ENCODE peak calls at places on chromosomes 13 and 19, in eight cellular contexts. D is NCI-H1092 treated with DMSO at 0.1 percent for 48 hours; O is AG08396; T is foreskin fibroblast; R is substantia nigra; J is stimulated activated CD4-positive, alpha-beta T cell treated with anti-CD3 and anti-CD28 coated beads, Interleukin-1b, Interleukin-23, amount 100 ng/mL, for 24 hours; H is activated naive CD8-positive, alpha-beta T cell treated with anti-CD3 and anti-CD28 coated beads for 36 hours; K is NCI-H2029. Z is an unnamed sample.

GRCh38 chr19:45444318-45445041 is 20.8 kb upstream of the ERCC1 start:
- DNase-seq in D (no peak), O (peak), T (peak), R (peak), J (peak), H (peak), K (peak), Z (no peak)

GRCh38 chr13:52832268-52832667 is 16.2 kb downstream of the PCDH8 start:
- DNase-seq in D (peak), O (no peak), T (no peak), R (no peak), J (no peak), H (no peak), K (peak), Z (no peak)

GRCh38 chr19:32676186-32676894 is 692 bp downstream of the RGS9BP start:
- DNase-seq in D (peak), O (no peak), T (peak), R (no peak), J (no peak), H (peak), K (peak), Z (no peak)

GRCh38 chr19:39001016-39001415 is 25.5 kb upstream of the FBXO17 start:
- DNase-seq in D (no peak), O (no peak), T (no peak), R (no peak), J (no peak), H (no peak), K (no peak), Z (no peak)

GRCh38 chr13:112877066-112877465 is 91.9 kb upstream of the MCF2L start:
- DNase-seq in D (no peak), O (no peak), T (no peak), R (no peak), J (no peak), H (no peak), K (no peak), Z (no peak)

GRCh38 chr13:33285420-33286124 is at the start of gene STARD13:
- DNase-seq in D (no peak), O (peak), T (peak), R (peak), J (no peak), H (no peak), K (peak), Z (peak)

GRCh38 chr19:31231181-31231580 is 118.1 kb downstream of the TSHZ3 start:
- DNase-seq in D (no peak), O (no peak), T (no peak), R (no peak), J (no peak), H (no peak), K (no peak), Z (no peak)

GRCh38 chr13:53151692-53152421 is 123.2 kb downstream of the OLFM4 start:
- DNase-seq in D (peak), O (peak), T (peak), R (peak), J (peak), H (peak), K (peak), Z (peak)

GRCh38 chr19:9130965-9131364 is 4.2 kb upstream of the OR7G3 start:
- DNase-seq in D (no peak), O (no peak), T (no peak), R (no peak), J (no peak), H (no peak), K (no peak), Z (no peak)

GRCh38 chr19:17677002-17677401 is 11.2 kb downstream of the UNC13A start:
- DNase-seq in D (no peak), O (no peak), T (no peak), R (no peak), J (no peak), H (no peak), K (no peak), Z (no peak)

GRCh38 chr19:33998302-33998701 is 174.0 kb upstream of the LSM14A start:
- DNase-seq in D (no peak), O (no peak), T (no peak), R (no peak), J (no peak), H (no peak), K (no peak), Z (no peak)

GRCh38 chr13:22040810-22041364 is 370.0 kb downstream of the FGF9 start:
- DNase-seq in D (no peak), O (no peak), T (no peak), R (no peak), J (no peak), H (peak), K (no peak), Z (no peak)

GRCh38 chr13:33379597-33379996 is 94.0 kb upstream of the STARD13 start:
- DNase-seq in D (no peak), O (no peak), T (no peak), R (no peak), J (no peak), H (no peak), K (no peak), Z (no peak)

GRCh38 chr13:77316430-77316829 is 10.5 kb downstream of the MYCBP2 start:
- DNase-seq in D (no peak), O (no peak), T (no peak), R (no peak), J (no peak), H (no peak), K (no peak), Z (no peak)

GRCh38 chr19:47633996-47634395 is 25.1 kb downstream of the BICRA start:
- DNase-seq in D (peak), O (no peak), T (no peak), R (no peak), J (no peak), H (no peak), K (peak), Z (no peak)

GRCh38 chr19:17423429-17424208 is 3.8 kb downstream of the MVB12A start:
- DNase-seq in D (no peak), O (no peak), T (no peak), R (no peak), J (no peak), H (no peak), K (no peak), Z (no peak)